ENCODE peak calls at places on chromosomes 5 and 9, in eight cellular contexts. X, O, W, I, E, T, D and P are unnamed samples.

GRCh38 chr5:66174338-66174737 is 30.2 kb downstream of the SREK1 start:
- DNase-seq in X (no peak), O (no peak), W (peak), I (no peak), E (no peak), T (no peak), D (no peak), P (peak)

GRCh38 chr5:96292582-96293247 is 140.3 kb downstream of the PCSK1 start:
- DNase-seq in X (no peak), O (no peak), W (no peak), I (no peak), E (no peak), T (no peak), D (no peak), P (no peak)

GRCh38 chr5:160399402-160400353 is at the start of gene FAM200C:
- DNase-seq in X (peak), O (peak), W (peak), I (peak), E (peak), T (peak), D (peak), P (peak)

GRCh38 chr9:75063556-75064305 is 24.2 kb downstream of the NMRK1 start:
- DNase-seq in X (no peak), O (no peak), W (peak), I (no peak), E (no peak), T (no peak), D (no peak), P (no peak)

GRCh38 chr5:172929371-172929838 is 29.8 kb upstream of the RPL26L1 start:
- DNase-seq in X (no peak), O (no peak), W (no peak), I (no peak), E (no peak), T (no peak), D (no peak), P (no peak)

GRCh38 chr5:79093762-79094161 is 17.8 kb upstream of the BHMT start:
- DNase-seq in X (no peak), O (no peak), W (no peak), I (no peak), E (no peak), T (no peak), D (no peak), P (no peak)

GRCh38 chr5:52262844-52263243 is 524.9 kb upstream of the ITGA1 start:
- DNase-seq in X (no peak), O (no peak), W (no peak), I (no peak), E (no peak), T (no peak), D (no peak), P (no peak)

GRCh38 chr5:127697894-127698600 is 5.1 kb upstream of the CCDC192 start:
- DNase-seq in X (no peak), O (no peak), W (no peak), I (no peak), E (no peak), T (no peak), D (no peak), P (peak)

GRCh38 chr5:73115399-73116051 is 4.8 kb upstream of the TMEM171 start:
- DNase-seq in X (no peak), O (no peak), W (peak), I (no peak), E (no peak), T (no peak), D (no peak), P (peak)

GRCh38 chr9:101536351-101536750 is 2.7 kb downstream of the RNF20 start:
- DNase-seq in X (no peak), O (no peak), W (no peak), I (no peak), E (no peak), T (no peak), D (no peak), P (no peak)

GRCh38 chr5:114122852-114123251 is 239.0 kb upstream of the KCNN2 start:
- DNase-seq in X (no peak), O (no peak), W (no peak), I (no peak), E (no peak), T (no peak), D (no peak), P (no peak)

GRCh38 chr9:114093761-114094505 is 5.2 kb downstream of the KIF12 start:
- DNase-seq in X (no peak), O (no peak), W (no peak), I (no peak), E (no peak), T (peak), D (no peak), P (no peak)

GRCh38 chr9:805151-805550 is 36.3 kb upstream of the DMRT1 start:
- DNase-seq in X (no peak), O (no peak), W (no peak), I (no peak), E (no peak), T (no peak), D (no peak), P (no peak)

GRCh38 chr9:129023036-129023907 is 4.9 kb downstream of the SH3GLB2 start:
- DNase-seq in X (no peak), O (no peak), W (peak), I (no peak), E (no peak), T (no peak), D (no peak), P (no peak)

GRCh38 chr9:75604661-75605060 is 285.8 kb upstream of the PCSK5 start:
- DNase-seq in X (no peak), O (no peak), W (no peak), I (no peak), E (no peak), T (no peak), D (no peak), P (no peak)

GRCh38 chr5:485113-485942 is 38.9 kb downstream of the SLC9A3 start:
- DNase-seq in X (no peak), O (no peak), W (peak), I (no peak), E (no peak), T (no peak), D (no peak), P (no peak)

GRCh38 chr5:61450880-61451279 is 118.8 kb downstream of the ZSWIM6 start:
- DNase-seq in X (no peak), O (no peak), W (peak), I (peak), E (no peak), T (no peak), D (no peak), P (no peak)

GRCh38 chr5:89128097-89128496 is 245.1 kb upstream of the MEF2C start:
- DNase-seq in X (no peak), O (no peak), W (no peak), I (no peak), E (no peak), T (no peak), D (no peak), P (no peak)

GRCh38 chr5:56900858-56901578 is 8.4 kb upstream of the SETD9 start:
- DNase-seq in X (no peak), O (no peak), W (peak), I (no peak), E (no peak), T (no peak), D (no peak), P (no peak)

GRCh38 chr9:1044643-1045042 is 5.5 kb upstream of the DMRT2 start:
- DNase-seq in X (no peak), O (no peak), W (no peak), I (no peak), E (no peak), T (no peak), D (no peak), P (no peak)

GRCh38 chr9:130535818-130536521 is 43.4 kb upstream of the FUBP3 start:
- DNase-seq in X (no peak), O (no peak), W (peak), I (no peak), E (no peak), T (no peak), D (no peak), P (no peak)

GRCh38 chr9:92740446-92740961 is 24.1 kb downstream of the BICD2 start:
- DNase-seq in X (no peak), O (no peak), W (no peak), I (no peak), E (no peak), T (peak), D (no peak), P (no peak)

GRCh38 chr5:120463991-120464626 is at the start of gene PRR16:
- DNase-seq in X (peak), O (no peak), W (peak), I (no peak), E (no peak), T (peak), D (no peak), P (no peak)

GRCh38 chr5:179805529-179806249 is 977 bp downstream of the MGAT4B start:
- DNase-seq in X (no peak), O (no peak), W (peak), I (no peak), E (no peak), T (peak), D (peak), P (peak)

GRCh38 chr5:136040746-136041415 is 12.1 kb downstream of the TGFBI start:
- DNase-seq in X (no peak), O (no peak), W (no peak), I (no peak), E (no peak), T (peak), D (no peak), P (no peak)

GRCh38 chr5:117872798-117873368 is 1115.5 kb downstream of the DTWD2 start:
- DNase-seq in X (no peak), O (no peak), W (peak), I (no peak), E (no peak), T (no peak), D (no peak), P (no peak)

GRCh38 chr9:128160603-128160987 is 530 bp downstream of the BBLN start:
- DNase-seq in X (no peak), O (peak), W (peak), I (no peak), E (peak), T (no peak), D (peak), P (no peak)

GRCh38 chr9:22158983-22159382 is 149.9 kb upstream of the CDKN2B start:
- DNase-seq in X (no peak), O (no peak), W (no peak), I (peak), E (no peak), T (no peak), D (no peak), P (no peak)

GRCh38 chr5:63555874-63556273 is 406.4 kb downstream of the HTR1A start:
- DNase-seq in X (no peak), O (no peak), W (peak), I (no peak), E (no peak), T (no peak), D (no peak), P (no peak)

GRCh38 chr9:113502427-113503008 is 39.0 kb downstream of the RGS3 start:
- DNase-seq in X (no peak), O (no peak), W (no peak), I (no peak), E (no peak), T (peak), D (no peak), P (no peak)

GRCh38 chr5:16596541-16596940 is 20.3 kb downstream of the RETREG1 start:
- DNase-seq in X (no peak), O (no peak), W (no peak), I (no peak), E (no peak), T (no peak), D (no peak), P (no peak)